ENCODE peak calls at places on chromosomes 11 and 22, in eight cellular contexts. One of them, this sample, is unnamed.

GRCh38 chr11:84914511-84914910 is 712.6 kb downstream of the DLG2 start:
- DNase-seq in GM13976: no peak
- DNase-seq in brain pericyte: no peak
- DNase-seq in CD4-positive, CD25-positive, alpha-beta regulatory T cell: no peak
- DNase-seq in kidney tubule cell: no peak
- DNase-seq in GM12865: no peak
- DNase-seq in activated CD8-positive, alpha-beta memory T cell treated with anti-CD3 and anti-CD28 coated beads, Interleukin-2, amount 10 ng/mL, durations not matched to agents 7 days and 5 days: no peak
- DNase-seq in neural progenitor cell: no peak
- DNase-seq in this sample: no peak

GRCh38 chr11:62921201-62921572 is at the start of gene CHRM1:
- DNase-seq in GM13976: no peak
- DNase-seq in brain pericyte: no peak
- DNase-seq in CD4-positive, CD25-positive, alpha-beta regulatory T cell: no peak
- DNase-seq in kidney tubule cell: no peak
- DNase-seq in GM12865: no peak
- DNase-seq in activated CD8-positive, alpha-beta memory T cell treated with anti-CD3 and anti-CD28 coated beads, Interleukin-2, amount 10 ng/mL, durations not matched to agents 7 days and 5 days: no peak
- DNase-seq in neural progenitor cell: no peak
- DNase-seq in this sample: no peak

GRCh38 chr11:12441081-12441801 is 63.9 kb downstream of the PARVA start:
- DNase-seq in GM13976: no peak
- DNase-seq in brain pericyte: no peak
- DNase-seq in CD4-positive, CD25-positive, alpha-beta regulatory T cell: no peak
- DNase-seq in kidney tubule cell: no peak
- DNase-seq in GM12865: no peak
- DNase-seq in activated CD8-positive, alpha-beta memory T cell treated with anti-CD3 and anti-CD28 coated beads, Interleukin-2, amount 10 ng/mL, durations not matched to agents 7 days and 5 days: no peak
- DNase-seq in neural progenitor cell: no peak
- DNase-seq in this sample: no peak

GRCh38 chr22:45600791-45601730 is 70.6 kb upstream of the ATXN10 start:
- DNase-seq in GM13976: no peak
- DNase-seq in brain pericyte: no peak
- DNase-seq in CD4-positive, CD25-positive, alpha-beta regulatory T cell: no peak
- DNase-seq in kidney tubule cell: peak; percentile 46
- DNase-seq in GM12865: no peak
- DNase-seq in activated CD8-positive, alpha-beta memory T cell treated with anti-CD3 and anti-CD28 coated beads, Interleukin-2, amount 10 ng/mL, durations not matched to agents 7 days and 5 days: no peak
- DNase-seq in neural progenitor cell: no peak
- DNase-seq in this sample: no peak

GRCh38 chr11:123616505-123617198 is 37.8 kb downstream of the SCN3B start:
- DNase-seq in GM13976: no peak
- DNase-seq in brain pericyte: no peak
- DNase-seq in CD4-positive, CD25-positive, alpha-beta regulatory T cell: no peak
- DNase-seq in kidney tubule cell: no peak
- DNase-seq in GM12865: no peak
- DNase-seq in activated CD8-positive, alpha-beta memory T cell treated with anti-CD3 and anti-CD28 coated beads, Interleukin-2, amount 10 ng/mL, durations not matched to agents 7 days and 5 days: no peak
- DNase-seq in neural progenitor cell: no peak
- DNase-seq in this sample: no peak

GRCh38 chr11:76861490-76861953 is 804 bp downstream of the ACER3 start:
- DNase-seq in GM13976: no peak
- DNase-seq in brain pericyte: no peak
- DNase-seq in CD4-positive, CD25-positive, alpha-beta regulatory T cell: no peak
- DNase-seq in kidney tubule cell: peak; percentile 22
- DNase-seq in GM12865: no peak
- DNase-seq in activated CD8-positive, alpha-beta memory T cell treated with anti-CD3 and anti-CD28 coated beads, Interleukin-2, amount 10 ng/mL, durations not matched to agents 7 days and 5 days: no peak
- DNase-seq in neural progenitor cell: peak; percentile 21
- DNase-seq in this sample: no peak

GRCh38 chr11:69470301-69470700 is 11.2 kb upstream of the LINC01488 start:
- DNase-seq in GM13976: no peak
- DNase-seq in brain pericyte: no peak
- DNase-seq in CD4-positive, CD25-positive, alpha-beta regulatory T cell: no peak
- DNase-seq in kidney tubule cell: no peak
- DNase-seq in GM12865: no peak
- DNase-seq in activated CD8-positive, alpha-beta memory T cell treated with anti-CD3 and anti-CD28 coated beads, Interleukin-2, amount 10 ng/mL, durations not matched to agents 7 days and 5 days: no peak
- DNase-seq in neural progenitor cell: no peak
- DNase-seq in this sample: no peak

GRCh38 chr11:86477495-86478155 is 102.9 kb downstream of the CCDC81 start:
- DNase-seq in GM13976: no peak
- DNase-seq in brain pericyte: no peak
- DNase-seq in CD4-positive, CD25-positive, alpha-beta regulatory T cell: no peak
- DNase-seq in kidney tubule cell: peak; percentile 80
- DNase-seq in GM12865: no peak
- DNase-seq in activated CD8-positive, alpha-beta memory T cell treated with anti-CD3 and anti-CD28 coated beads, Interleukin-2, amount 10 ng/mL, durations not matched to agents 7 days and 5 days: no peak
- DNase-seq in neural progenitor cell: no peak
- DNase-seq in this sample: no peak

GRCh38 chr22:37746366-37747089 is 49.7 kb downstream of the TRIOBP start:
- DNase-seq in GM13976: no peak
- DNase-seq in brain pericyte: no peak
- DNase-seq in CD4-positive, CD25-positive, alpha-beta regulatory T cell: peak; percentile 4
- DNase-seq in kidney tubule cell: no peak
- DNase-seq in GM12865: peak; percentile 13
- DNase-seq in activated CD8-positive, alpha-beta memory T cell treated with anti-CD3 and anti-CD28 coated beads, Interleukin-2, amount 10 ng/mL, durations not matched to agents 7 days and 5 days: peak; percentile 52
- DNase-seq in neural progenitor cell: peak; percentile 36
- DNase-seq in this sample: no peak

GRCh38 chr11:106156290-106156937 is 79.0 kb downstream of the AASDHPPT start:
- DNase-seq in GM13976: peak; percentile 36
- DNase-seq in brain pericyte: peak; percentile 11
- DNase-seq in CD4-positive, CD25-positive, alpha-beta regulatory T cell: no peak
- DNase-seq in kidney tubule cell: peak; percentile 54
- DNase-seq in GM12865: peak; percentile 38
- DNase-seq in activated CD8-positive, alpha-beta memory T cell treated with anti-CD3 and anti-CD28 coated beads, Interleukin-2, amount 10 ng/mL, durations not matched to agents 7 days and 5 days: no peak
- DNase-seq in neural progenitor cell: peak; percentile 49
- DNase-seq in this sample: no peak

GRCh38 chr11:3840870-3841425 is at the start of gene RHOG:
- DNase-seq in GM13976: peak; percentile 92
- DNase-seq in brain pericyte: no peak
- DNase-seq in CD4-positive, CD25-positive, alpha-beta regulatory T cell: no peak
- DNase-seq in kidney tubule cell: peak; percentile 89
- DNase-seq in GM12865: peak; percentile 88
- DNase-seq in activated CD8-positive, alpha-beta memory T cell treated with anti-CD3 and anti-CD28 coated beads, Interleukin-2, amount 10 ng/mL, durations not matched to agents 7 days and 5 days: no peak
- DNase-seq in neural progenitor cell: no peak
- DNase-seq in this sample: peak; percentile 90

GRCh38 chr11:28699701-28700100 is 591.5 kb downstream of the METTL15 start:
- DNase-seq in GM13976: no peak
- DNase-seq in brain pericyte: no peak
- DNase-seq in CD4-positive, CD25-positive, alpha-beta regulatory T cell: no peak
- DNase-seq in kidney tubule cell: no peak
- DNase-seq in GM12865: no peak
- DNase-seq in activated CD8-positive, alpha-beta memory T cell treated with anti-CD3 and anti-CD28 coated beads, Interleukin-2, amount 10 ng/mL, durations not matched to agents 7 days and 5 days: no peak
- DNase-seq in neural progenitor cell: no peak
- DNase-seq in this sample: no peak

GRCh38 chr22:23225724-23226496 is 45.6 kb downstream of the BCR start:
- DNase-seq in GM13976: no peak
- DNase-seq in brain pericyte: no peak
- DNase-seq in CD4-positive, CD25-positive, alpha-beta regulatory T cell: peak; percentile 33
- DNase-seq in kidney tubule cell: peak; percentile 62
- DNase-seq in GM12865: no peak
- DNase-seq in activated CD8-positive, alpha-beta memory T cell treated with anti-CD3 and anti-CD28 coated beads, Interleukin-2, amount 10 ng/mL, durations not matched to agents 7 days and 5 days: no peak
- DNase-seq in neural progenitor cell: no peak
- DNase-seq in this sample: no peak

GRCh38 chr11:69726019-69726418 is 22.2 kb upstream of the FGF19 start:
- DNase-seq in GM13976: no peak
- DNase-seq in brain pericyte: no peak
- DNase-seq in CD4-positive, CD25-positive, alpha-beta regulatory T cell: no peak
- DNase-seq in kidney tubule cell: no peak
- DNase-seq in GM12865: no peak
- DNase-seq in activated CD8-positive, alpha-beta memory T cell treated with anti-CD3 and anti-CD28 coated beads, Interleukin-2, amount 10 ng/mL, durations not matched to agents 7 days and 5 days: no peak
- DNase-seq in neural progenitor cell: no peak
- DNase-seq in this sample: no peak

GRCh38 chr11:108561535-108561991 is 32.0 kb downstream of the EXPH5 start:
- DNase-seq in GM13976: no peak
- DNase-seq in brain pericyte: no peak
- DNase-seq in CD4-positive, CD25-positive, alpha-beta regulatory T cell: no peak
- DNase-seq in kidney tubule cell: peak; percentile 82
- DNase-seq in GM12865: no peak
- DNase-seq in activated CD8-positive, alpha-beta memory T cell treated with anti-CD3 and anti-CD28 coated beads, Interleukin-2, amount 10 ng/mL, durations not matched to agents 7 days and 5 days: no peak
- DNase-seq in neural progenitor cell: no peak
- DNase-seq in this sample: peak; percentile 34

GRCh38 chr11:47148903-47149535 is 27.7 kb downstream of the ARFGAP2 start:
- DNase-seq in GM13976: no peak
- DNase-seq in brain pericyte: no peak
- DNase-seq in CD4-positive, CD25-positive, alpha-beta regulatory T cell: no peak
- DNase-seq in kidney tubule cell: no peak
- DNase-seq in GM12865: no peak
- DNase-seq in activated CD8-positive, alpha-beta memory T cell treated with anti-CD3 and anti-CD28 coated beads, Interleukin-2, amount 10 ng/mL, durations not matched to agents 7 days and 5 days: no peak
- DNase-seq in neural progenitor cell: no peak
- DNase-seq in this sample: no peak

GRCh38 chr11:119578466-119579220 is 150.4 kb downstream of the NECTIN1 start:
- DNase-seq in GM13976: no peak
- DNase-seq in brain pericyte: no peak
- DNase-seq in CD4-positive, CD25-positive, alpha-beta regulatory T cell: no peak
- DNase-seq in kidney tubule cell: peak; percentile 47
- DNase-seq in GM12865: no peak
- DNase-seq in activated CD8-positive, alpha-beta memory T cell treated with anti-CD3 and anti-CD28 coated beads, Interleukin-2, amount 10 ng/mL, durations not matched to agents 7 days and 5 days: no peak
- DNase-seq in neural progenitor cell: no peak
- DNase-seq in this sample: no peak

GRCh38 chr22:40855960-40856512 is 403 bp downstream of the ST13 start:
- DNase-seq in GM13976: peak; percentile 23
- DNase-seq in brain pericyte: no peak
- DNase-seq in CD4-positive, CD25-positive, alpha-beta regulatory T cell: peak; percentile 36
- DNase-seq in kidney tubule cell: peak; percentile 33
- DNase-seq in GM12865: peak; percentile 45
- DNase-seq in activated CD8-positive, alpha-beta memory T cell treated with anti-CD3 and anti-CD28 coated beads, Interleukin-2, amount 10 ng/mL, durations not matched to agents 7 days and 5 days: peak; percentile 60
- DNase-seq in neural progenitor cell: peak; percentile 79
- DNase-seq in this sample: no peak

GRCh38 chr22:46009730-46010129 is 32.8 kb upstream of the WNT7B start:
- DNase-seq in GM13976: no peak
- DNase-seq in brain pericyte: no peak
- DNase-seq in CD4-positive, CD25-positive, alpha-beta regulatory T cell: no peak
- DNase-seq in kidney tubule cell: peak; percentile 11
- DNase-seq in GM12865: no peak
- DNase-seq in activated CD8-positive, alpha-beta memory T cell treated with anti-CD3 and anti-CD28 coated beads, Interleukin-2, amount 10 ng/mL, durations not matched to agents 7 days and 5 days: no peak
- DNase-seq in neural progenitor cell: no peak
- DNase-seq in this sample: no peak

GRCh38 chr11:78039391-78039918 is 16.4 kb upstream of the KCTD14 start:
- DNase-seq in GM13976: no peak
- DNase-seq in brain pericyte: no peak
- DNase-seq in CD4-positive, CD25-positive, alpha-beta regulatory T cell: no peak
- DNase-seq in kidney tubule cell: no peak
- DNase-seq in GM12865: no peak
- DNase-seq in activated CD8-positive, alpha-beta memory T cell treated with anti-CD3 and anti-CD28 coated beads, Interleukin-2, amount 10 ng/mL, durations not matched to agents 7 days and 5 days: no peak
- DNase-seq in neural progenitor cell: no peak
- DNase-seq in this sample: no peak

GRCh38 chr11:20671856-20672546 is 2.6 kb downstream of the NELL1 start:
- DNase-seq in GM13976: peak; percentile 38
- DNase-seq in brain pericyte: no peak
- DNase-seq in CD4-positive, CD25-positive, alpha-beta regulatory T cell: no peak
- DNase-seq in kidney tubule cell: peak; percentile 60
- DNase-seq in GM12865: no peak
- DNase-seq in activated CD8-positive, alpha-beta memory T cell treated with anti-CD3 and anti-CD28 coated beads, Interleukin-2, amount 10 ng/mL, durations not matched to agents 7 days and 5 days: no peak
- DNase-seq in neural progenitor cell: peak; percentile 47
- DNase-seq in this sample: no peak

GRCh38 chr11:84905411-84905810 is 721.7 kb downstream of the DLG2 start:
- DNase-seq in GM13976: no peak
- DNase-seq in brain pericyte: no peak
- DNase-seq in CD4-positive, CD25-positive, alpha-beta regulatory T cell: no peak
- DNase-seq in kidney tubule cell: no peak
- DNase-seq in GM12865: no peak
- DNase-seq in activated CD8-positive, alpha-beta memory T cell treated with anti-CD3 and anti-CD28 coated beads, Interleukin-2, amount 10 ng/mL, durations not matched to agents 7 days and 5 days: no peak
- DNase-seq in neural progenitor cell: no peak
- DNase-seq in this sample: no peak

GRCh38 chr11:120520091-120520822 is 8.7 kb downstream of the GRIK4 start:
- DNase-seq in GM13976: no peak
- DNase-seq in brain pericyte: no peak
- DNase-seq in CD4-positive, CD25-positive, alpha-beta regulatory T cell: no peak
- DNase-seq in kidney tubule cell: no peak
- DNase-seq in GM12865: no peak
- DNase-seq in activated CD8-positive, alpha-beta memory T cell treated with anti-CD3 and anti-CD28 coated beads, Interleukin-2, amount 10 ng/mL, durations not matched to agents 7 days and 5 days: no peak
- DNase-seq in neural progenitor cell: no peak
- DNase-seq in this sample: no peak